ENCODE peak calls at places on chromosomes 13 and 19, in nine cellular contexts. P is H54, W is tibial nerve, S is testis, T is lower leg skin, H is heart left ventricle, F is Peyer's patch, J is NB4, X is body of pancreas. V is an unnamed sample.

GRCh38 chr13:102402292-102402691 is 444 bp upstream of the FGF14 start:
- DNase-seq in P (no peak), W (no peak), S (peak), T (peak), H (peak), F (no peak), J (no peak), X (no peak), V (no peak)

GRCh38 chr13:44649834-44650233 is 73.7 kb upstream of the TSC22D1 start:
- DNase-seq in P (no peak), W (no peak), S (no peak), T (no peak), H (no peak), F (no peak), J (no peak), X (no peak), V (no peak)

GRCh38 chr13:20351279-20352022 is 119.3 kb upstream of the GJB6 start:
- DNase-seq in P (no peak), W (no peak), S (no peak), T (no peak), H (no peak), F (no peak), J (peak), X (no peak), V (no peak)

GRCh38 chr13:33723772-33724435 is 94.0 kb upstream of the RFC3 start:
- DNase-seq in P (peak), W (peak), S (peak), T (peak), H (peak), F (no peak), J (peak), X (peak), V (peak)

GRCh38 chr19:31334849-31335624 is 14.2 kb downstream of the TSHZ3 start:
- DNase-seq in P (peak), W (no peak), S (no peak), T (peak), H (no peak), F (no peak), J (no peak), X (no peak), V (no peak)

GRCh38 chr19:13215572-13216380 is 65.6 kb downstream of the IER2 start:
- DNase-seq in P (no peak), W (no peak), S (no peak), T (no peak), H (no peak), F (no peak), J (no peak), X (no peak), V (no peak)

GRCh38 chr19:17902701-17903100 is 30.1 kb upstream of the CCDC124 start:
- DNase-seq in P (no peak), W (no peak), S (no peak), T (no peak), H (no peak), F (no peak), J (no peak), X (no peak), V (no peak)

GRCh38 chr19:19568802-19569756 is 31.0 kb downstream of the CILP2 start:
- DNase-seq in P (peak), W (no peak), S (no peak), T (peak), H (no peak), F (no peak), J (no peak), X (no peak), V (no peak)

GRCh38 chr19:38409631-38410133 is 6.8 kb downstream of the FAM98C start:
- DNase-seq in P (no peak), W (no peak), S (no peak), T (no peak), H (no peak), F (peak), J (no peak), X (no peak), V (no peak)

GRCh38 chr13:77351326-77351725 is 24.4 kb upstream of the MYCBP2 start:
- DNase-seq in P (no peak), W (no peak), S (no peak), T (no peak), H (no peak), F (no peak), J (no peak), X (no peak), V (no peak)

GRCh38 chr13:31351376-31351775 is 151.6 kb downstream of the B3GLCT start:
- DNase-seq in P (no peak), W (no peak), S (no peak), T (no peak), H (no peak), F (no peak), J (no peak), X (no peak), V (no peak)

GRCh38 chr13:31346891-31347290 is 147.1 kb downstream of the B3GLCT start:
- DNase-seq in P (no peak), W (no peak), S (no peak), T (no peak), H (no peak), F (no peak), J (no peak), X (no peak), V (no peak)

GRCh38 chr13:31352467-31352866 is 152.7 kb downstream of the B3GLCT start:
- DNase-seq in P (no peak), W (no peak), S (no peak), T (no peak), H (no peak), F (no peak), J (no peak), X (no peak), V (no peak)

GRCh38 chr13:31349156-31349555 is 149.4 kb downstream of the B3GLCT start:
- DNase-seq in P (no peak), W (no peak), S (no peak), T (no peak), H (no peak), F (no peak), J (no peak), X (no peak), V (no peak)

GRCh38 chr13:31350560-31350959 is 150.8 kb downstream of the B3GLCT start:
- DNase-seq in P (no peak), W (no peak), S (no peak), T (no peak), H (no peak), F (no peak), J (no peak), X (no peak), V (no peak)
- TF ChIP-seq POLR2A in P (no peak), W (no peak), S (no peak), T (no peak), H (no peak), F (no peak), J (no peak), X (no peak), V (no peak)

GRCh38 chr19:4868286-4868834 is 893 bp upstream of the PLIN3 start:
- DNase-seq in P (no peak), W (no peak), S (no peak), T (no peak), H (no peak), F (no peak), J (no peak), X (no peak), V (no peak)
- TF ChIP-seq POLR2A in P (no peak), W (no peak), S (no peak), T (no peak), H (no peak), F (no peak), J (no peak), X (no peak), V (no peak)

DNA sequence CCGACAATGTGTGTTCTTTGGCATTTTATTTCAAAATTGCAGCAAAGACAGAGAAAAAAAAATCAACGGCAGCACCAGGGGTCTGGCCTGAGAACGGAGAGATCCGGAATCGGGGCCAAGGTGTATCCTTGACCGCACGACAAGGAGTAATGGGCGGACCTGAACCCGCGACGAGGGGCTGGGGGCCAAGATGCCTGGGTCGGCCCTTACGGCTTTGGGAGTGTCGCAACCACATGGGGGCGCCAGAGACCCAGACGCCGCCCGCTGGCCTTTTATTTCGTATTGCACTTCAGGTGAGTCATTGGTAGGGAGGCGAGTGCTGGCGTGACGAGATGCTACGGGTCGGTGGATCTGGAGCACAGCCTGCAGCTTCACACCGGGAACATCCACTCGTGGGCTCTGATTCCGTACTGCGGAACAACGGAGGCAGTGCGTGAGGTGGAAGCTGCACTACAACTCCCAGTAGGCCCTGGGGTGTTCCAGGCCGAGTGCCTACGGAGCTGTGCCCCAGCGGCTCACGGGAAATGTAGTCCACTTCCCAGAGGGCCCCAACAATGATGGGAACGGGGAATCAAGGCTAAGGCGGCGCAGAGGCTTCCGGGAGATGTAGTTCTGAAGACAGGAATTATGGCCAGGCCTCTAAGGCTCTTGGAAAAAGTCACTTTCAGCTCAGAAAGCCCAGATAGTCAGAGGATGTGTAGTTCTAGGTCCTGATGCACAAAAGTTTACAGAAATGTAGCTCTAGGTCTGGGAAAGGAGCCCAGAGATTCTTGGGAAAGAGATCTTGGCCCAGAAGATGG is 15.6 kb downstream of the BCAT2 start:
- DNase-seq in P (peak), W (peak), S (peak), T (peak), H (peak), F (peak), J (peak), X (peak), V (peak)
- TF ChIP-seq POLR2A in P (no peak), W (peak), S (no peak), T (no peak), H (no peak), F (no peak), J (no peak), X (no peak), V (no peak)

DNA sequence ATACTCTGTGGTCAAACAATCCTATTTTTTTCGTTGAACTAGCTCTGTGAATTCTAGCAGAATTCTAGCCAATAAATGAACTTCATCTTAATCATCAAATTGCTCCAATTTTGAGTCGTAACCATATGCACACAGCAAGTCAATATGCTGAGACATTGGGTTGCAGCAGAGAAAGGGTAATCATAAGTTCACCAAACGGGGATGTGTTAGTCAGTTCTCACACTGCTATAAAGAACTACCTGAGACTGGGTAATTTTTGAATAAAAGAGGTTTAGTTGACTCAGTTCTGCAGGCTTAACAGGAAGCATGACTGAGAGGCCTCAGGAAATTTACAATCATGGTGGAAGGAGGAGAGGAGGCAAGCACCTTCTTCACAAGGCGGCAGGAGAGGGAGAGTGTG is 67.7 kb upstream of the ABCC4 start:
- DNase-seq in P (no peak), W (no peak), S (no peak), T (no peak), H (no peak), F (no peak), J (no peak), X (no peak), V (no peak)
- TF ChIP-seq POLR2A in P (no peak), W (no peak), S (no peak), T (no peak), H (no peak), F (no peak), J (no peak), X (no peak), V (no peak)

DNA sequence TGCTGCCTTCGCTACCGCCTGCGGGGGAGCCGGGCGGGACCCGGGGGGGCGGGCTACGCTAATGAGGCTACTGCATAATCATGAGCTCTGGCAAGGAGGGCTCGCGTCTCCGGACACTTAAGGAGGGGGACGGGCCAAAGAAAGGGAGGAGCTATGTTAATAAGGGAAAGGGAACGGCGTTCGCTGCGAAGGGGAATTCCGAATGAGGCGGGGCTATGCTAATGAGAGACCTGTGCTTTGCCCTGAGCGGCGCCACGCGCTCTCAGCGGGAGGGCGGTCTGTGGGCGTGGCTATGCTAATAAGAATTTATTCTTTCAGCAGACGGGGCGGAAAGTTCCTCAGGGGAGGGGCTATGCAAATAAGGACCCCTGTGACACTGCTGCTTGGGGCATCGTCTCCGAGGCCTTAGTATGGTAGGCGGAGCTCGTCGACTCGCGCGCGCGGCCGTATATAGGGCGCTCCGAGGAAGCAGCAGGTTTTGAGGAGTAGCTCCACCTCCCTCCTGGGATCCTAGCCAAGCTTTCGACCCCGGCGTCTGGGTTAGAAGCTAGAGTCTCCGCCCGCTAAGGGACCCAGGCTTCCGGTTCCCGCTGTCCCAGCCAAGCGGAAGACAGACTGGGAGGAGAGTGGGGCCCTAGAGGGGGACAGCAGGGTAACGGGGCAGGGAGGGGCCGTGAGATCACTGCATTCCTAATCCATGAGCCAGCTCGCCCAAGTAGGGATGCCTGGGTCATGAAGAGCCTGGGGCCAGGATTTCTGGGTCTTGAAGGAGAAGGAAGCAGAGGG is at the start of gene RRAS:
- DNase-seq in P (peak), W (peak), S (peak), T (peak), H (peak), F (peak), J (peak), X (peak), V (peak)
- TF ChIP-seq POLR2A in P (peak), W (peak), S (peak), T (no peak), H (peak), F (peak), J (peak), X (peak), V (peak)